ENCODE peak calls at places on chromosome 6, in four cellular contexts. P is fibroblast of pulmonary artery, K is left lung, O is upper lobe of left lung. T is an unnamed sample.

GRCh38 chr6:137076277-137077068 is 31.7 kb upstream of the IL20RA start:
- DNase-seq in P (peak; percentile 74), K (peak; percentile 72), O (peak; percentile 87), T (peak; percentile 59)

GRCh38 chr6:142300758-142301251 is 1.0 kb upstream of the ADGRG6 start:
- DNase-seq in P (peak; percentile 81), K (peak; percentile 30), O (peak; percentile 60), T (peak; percentile 63)

GRCh38 chr6:4012826-4013225 is 66.1 kb downstream of the FAM217A start:
- DNase-seq in P (no peak), K (no peak), O (no peak), T (no peak)

GRCh38 chr6:140047321-140047720 is 672.9 kb upstream of the CITED2 start:
- DNase-seq in P (no peak), K (no peak), O (no peak), T (no peak)

GRCh38 chr6:134257516-134257915 is 60.4 kb downstream of the SGK1 start:
- DNase-seq in P (no peak), K (no peak), O (no peak), T (no peak)

GRCh38 chr6:132362318-132363185 is 38.7 kb downstream of the MOXD1 start:
- DNase-seq in P (peak; percentile 25), K (no peak), O (no peak), T (peak; percentile 9)

GRCh38 chr6:9252784-9253183 is 817.4 kb upstream of the SLC35B3 start:
- DNase-seq in P (no peak), K (no peak), O (no peak), T (no peak)

GRCh38 chr6:35552285-35552917 is 39.7 kb upstream of the TULP1 start:
- DNase-seq in P (peak; percentile 63), K (no peak), O (peak; percentile 47), T (peak; percentile 33)

GRCh38 chr6:13014551-13015378 is 298.2 kb downstream of the PHACTR1 start:
- DNase-seq in P (no peak), K (peak; percentile 80), O (peak; percentile 41), T (no peak)

GRCh38 chr6:133099573-133099972 is 141.6 kb upstream of the EYA4 start:
- DNase-seq in P (peak; percentile 76), K (no peak), O (no peak), T (peak; percentile 28)

GRCh38 chr6:140062042-140063041 is 687.9 kb upstream of the CITED2 start:
- DNase-seq in P (peak; percentile 97), K (no peak), O (peak; percentile 27), T (peak; percentile 97)

GRCh38 chr6:165308926-165309731 is at the start of gene C6orf118:
- DNase-seq in P (peak; percentile 83), K (peak; percentile 81), O (no peak), T (peak; percentile 59)

GRCh38 chr6:107080036-107080435 is 35.3 kb downstream of the BEND3 start:
- DNase-seq in P (no peak), K (no peak), O (no peak), T (no peak)
- TF ChIP-seq CTCF in P (peak; percentile 27), K (no peak), O (no peak), T (peak; percentile 34)

GRCh38 chr6:45920819-45921511 is 94.7 kb downstream of the CLIC5 start:
- DNase-seq in P (no peak), K (no peak), O (no peak), T (no peak)

GRCh38 chr6:45917439-45917838 is 98.2 kb downstream of the CLIC5 start:
- DNase-seq in P (no peak), K (no peak), O (no peak), T (no peak)

GRCh38 chr6:45915776-45916348 is 99.8 kb downstream of the CLIC5 start:
- DNase-seq in P (no peak), K (no peak), O (no peak), T (no peak)

GRCh38 chr6:45911691-45912090 is 104.0 kb downstream of the CLIC5 start:
- DNase-seq in P (no peak), K (no peak), O (no peak), T (no peak)

GRCh38 chr6:45916692-45917091 is 99.0 kb downstream of the CLIC5 start:
- DNase-seq in P (no peak), K (no peak), O (no peak), T (no peak)
- H3K4me3 ChIP-seq in P (no peak overlapping the region), K (no peak overlapping the region), O (no peak overlapping the region), T (no peak overlapping the region)

DNA sequence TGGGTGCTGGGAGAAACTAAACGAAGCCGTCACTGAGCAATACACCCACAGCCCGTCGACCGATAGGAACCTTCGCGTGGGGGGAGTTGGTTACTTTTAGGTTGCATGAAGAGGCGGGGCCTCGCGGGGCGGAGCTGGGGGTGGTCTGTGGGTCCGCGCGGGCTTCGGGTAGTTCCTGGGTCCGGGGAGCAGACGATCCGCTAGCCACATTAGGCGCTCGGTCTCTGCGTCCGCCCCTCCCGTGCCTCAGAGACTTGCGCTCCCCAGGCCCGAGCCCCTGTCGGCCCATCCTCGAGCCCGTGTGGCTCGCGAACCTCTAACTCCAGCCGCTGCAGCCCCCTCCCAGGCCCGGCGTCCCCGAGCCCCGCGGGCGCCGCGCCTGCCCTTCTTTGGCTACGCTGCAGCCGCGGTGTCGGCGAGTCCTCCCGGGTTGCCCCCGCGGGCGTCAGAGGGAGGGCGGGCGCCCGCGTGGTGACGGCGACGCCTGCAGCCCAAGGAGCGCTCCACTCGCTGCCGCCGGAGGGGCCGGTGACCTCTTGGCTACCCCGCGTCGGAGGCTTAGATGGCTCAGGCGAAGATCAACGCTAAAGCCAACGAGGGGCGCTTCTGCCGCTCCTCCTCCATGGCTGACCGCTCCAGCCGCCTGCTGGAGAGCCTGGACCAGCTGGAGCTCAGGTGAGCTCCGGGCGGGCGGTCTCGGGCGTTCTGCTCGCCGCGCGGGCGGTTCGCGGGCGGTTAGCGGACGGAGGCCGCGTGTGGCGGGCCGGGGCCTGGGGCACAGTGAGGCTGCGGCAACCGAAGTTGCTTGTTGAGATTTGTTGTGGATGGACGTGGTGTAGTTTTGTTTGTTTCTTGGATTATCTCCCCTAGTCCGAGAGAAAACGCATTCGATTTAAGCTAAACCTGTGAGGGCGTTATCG is at the start of gene BAG2:
- DNase-seq in P (peak; percentile 91), K (peak; percentile 93), O (peak; percentile 86), T (peak; percentile 93)
- TF ChIP-seq CTCF in P (no peak), K (no peak), O (no peak), T (peak; percentile 6)

DNA sequence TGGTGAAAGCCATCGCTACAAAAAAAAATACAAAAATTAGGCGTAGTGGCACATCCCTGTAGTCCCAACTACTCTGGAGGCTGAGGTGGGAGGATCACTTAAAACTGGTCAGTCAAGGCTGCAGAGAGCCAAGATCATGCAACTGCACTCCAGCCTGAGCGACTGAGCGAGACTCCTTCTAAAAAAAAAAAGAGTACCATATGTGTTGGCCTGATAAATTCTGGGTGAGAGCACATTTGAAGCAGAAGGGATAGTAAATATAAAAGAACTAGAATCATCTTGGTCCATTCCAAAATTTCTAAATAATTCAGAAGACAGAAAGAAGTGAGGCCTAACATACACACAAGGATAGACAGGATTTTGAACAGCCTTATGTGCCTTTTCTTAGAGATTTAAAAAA is 2.2 kb downstream of the IBTK start:
- DNase-seq in P (no peak), K (no peak), O (no peak), T (no peak)
- H3K4me3 ChIP-seq in P (no peak overlapping the region), K (no peak overlapping the region), O (no peak overlapping the region), T (no peak overlapping the region)

GRCh38 chr6:72639920-72640621 is 18.2 kb downstream of the KCNQ5 start:
- DNase-seq in P (no peak), K (no peak), O (no peak), T (no peak)
- TF ChIP-seq CTCF in P (peak; percentile 10), K (no peak), O (no peak), T (peak; percentile 19)

DNA sequence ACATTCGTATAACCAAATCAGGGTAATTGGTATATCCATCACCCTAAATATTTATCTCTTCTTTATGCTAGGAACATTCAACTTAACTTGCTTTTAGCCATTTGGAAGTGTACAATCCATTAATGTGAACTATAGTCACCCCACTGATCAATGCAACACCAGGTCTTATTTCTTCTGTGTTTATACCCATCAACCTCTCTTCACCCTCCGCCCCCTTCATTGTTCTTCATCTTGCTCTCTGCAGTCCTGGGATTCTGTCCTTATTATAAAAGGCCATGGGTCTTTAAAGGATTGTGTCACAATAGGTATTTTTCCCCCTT is 1.6 kb downstream of the ABRACL start:
- DNase-seq in P (no peak), K (no peak), O (no peak), T (no peak)
- H3K4me3 ChIP-seq in P (peak overlapping the region; percentile 91), K (peak overlapping the region; percentile 93), O (peak overlapping the region; percentile 89), T (peak overlapping the region; percentile 82)

GRCh38 chr6:88599561-88599960 is 363.9 kb downstream of the RNGTT start:
- DNase-seq in P (no peak), K (no peak), O (no peak), T (no peak)
- TF ChIP-seq CTCF in P (no peak), K (no peak), O (no peak), T (no peak)

T was measured in fibroblast of villous mesenchyme.